ENCODE peak calls at places on chromosomes 4 and X, in eight cellular contexts. R is H54; Y is NCI-H524 treated with DMSO at 0.1 percent for 48 hours; Q is gastrocnemius medialis; N is transverse colon; K is GF-D8; J is lung; C is activated CD4-positive, alpha-beta T cell treated with anti-CD3 and anti-CD28 coated beads for 1 hour. T is an unnamed sample.

GRCh38 chr4:108117473-108118182 is 51.1 kb downstream of the LEF1 start:
- DNase-seq in R (no peak), Y (no peak), Q (no peak), N (no peak), K (no peak), J (no peak), C (no peak), T (no peak)

GRCh38 chr4:158948071-158948470 is 154.8 kb upstream of the RAPGEF2 start:
- DNase-seq in R (no peak), Y (no peak), Q (no peak), N (no peak), K (no peak), J (no peak), C (no peak), T (no peak)

GRCh38 chr4:157014621-157015591 is 43.3 kb upstream of the PDGFC start:
- DNase-seq in R (peak), Y (no peak), Q (no peak), N (no peak), K (no peak), J (no peak), C (no peak), T (no peak)

GRCh38 chr4:138859249-138859648 is 156.3 kb upstream of the NOCT start:
- DNase-seq in R (no peak), Y (no peak), Q (no peak), N (no peak), K (no peak), J (no peak), C (no peak), T (no peak)

GRCh38 chr4:72136429-72136828 is 104.6 kb downstream of the NPFFR2 start:
- DNase-seq in R (no peak), Y (peak), Q (no peak), N (no peak), K (no peak), J (no peak), C (no peak), T (no peak)

GRCh38 chrX:134908235-134908834 is 82.5 kb upstream of the SMIM10 start:
- DNase-seq in R (no peak), Y (no peak), Q (no peak), N (no peak), K (no peak), J (no peak), C (no peak), T (no peak)

GRCh38 chrX:68196939-68197791 is 236.1 kb downstream of the OPHN1 start:
- DNase-seq in R (peak), Y (no peak), Q (no peak), N (peak), K (no peak), J (no peak), C (no peak), T (peak)

GRCh38 chr4:173500841-173501591 is 29.0 kb downstream of the HAND2 start:
- DNase-seq in R (no peak), Y (no peak), Q (no peak), N (no peak), K (no peak), J (no peak), C (no peak), T (no peak)

GRCh38 chrX:47623540-47624027 is 3.9 kb upstream of the SYN1 start:
- DNase-seq in R (no peak), Y (peak), Q (no peak), N (peak), K (no peak), J (no peak), C (peak), T (peak)

GRCh38 chr4:139761461-139761860 is 95.8 kb downstream of the MGST2 start:
- DNase-seq in R (no peak), Y (peak), Q (no peak), N (no peak), K (peak), J (no peak), C (no peak), T (no peak)

GRCh38 chr4:39660045-39660444 is 21.4 kb upstream of the SMIM14 start:
- DNase-seq in R (no peak), Y (no peak), Q (no peak), N (no peak), K (no peak), J (no peak), C (no peak), T (no peak)

GRCh38 chr4:86848732-86849617 is at the start of gene SLC10A6:
- DNase-seq in R (no peak), Y (no peak), Q (peak), N (no peak), K (no peak), J (no peak), C (no peak), T (no peak)

GRCh38 chr4:84790769-84791565 is 175.5 kb downstream of the WDFY3 start:
- DNase-seq in R (no peak), Y (no peak), Q (no peak), N (no peak), K (no peak), J (no peak), C (no peak), T (no peak)

GRCh38 chr4:23728393-23728792 is 161.5 kb downstream of the PPARGC1A start:
- DNase-seq in R (peak), Y (no peak), Q (no peak), N (no peak), K (no peak), J (no peak), C (no peak), T (no peak)

GRCh38 chr4:181846934-181847333 is 396.3 kb upstream of the TENM3 start:
- DNase-seq in R (no peak), Y (no peak), Q (no peak), N (no peak), K (no peak), J (no peak), C (no peak), T (no peak)

GRCh38 chr4:42150653-42151567 is 1.5 kb downstream of the BEND4 start:
- DNase-seq in R (no peak), Y (no peak), Q (no peak), N (peak), K (no peak), J (no peak), C (no peak), T (no peak)

GRCh38 chr4:88216395-88216794 is 58.0 kb upstream of the ABCG2 start:
- DNase-seq in R (no peak), Y (no peak), Q (no peak), N (no peak), K (no peak), J (no peak), C (no peak), T (peak)

GRCh38 chrX:97895751-97896150 is 1012.0 kb downstream of the RPA4 start:
- DNase-seq in R (no peak), Y (no peak), Q (no peak), N (no peak), K (no peak), J (no peak), C (no peak), T (no peak)

GRCh38 chr4:83371235-83371634 is 36.6 kb upstream of the HPSE start:
- DNase-seq in R (no peak), Y (no peak), Q (no peak), N (no peak), K (no peak), J (no peak), C (no peak), T (no peak)

GRCh38 chr4:38818441-38818976 is 13.9 kb upstream of the TLR1 start:
- DNase-seq in R (no peak), Y (no peak), Q (no peak), N (no peak), K (no peak), J (no peak), C (no peak), T (no peak)

GRCh38 chr4:144757969-144758368 is 112.0 kb downstream of the HHIP start:
- DNase-seq in R (no peak), Y (no peak), Q (no peak), N (no peak), K (no peak), J (no peak), C (no peak), T (no peak)

GRCh38 chr4:7890635-7891393 is 48.8 kb downstream of the AFAP1 start:
- DNase-seq in R (no peak), Y (no peak), Q (no peak), N (no peak), K (no peak), J (no peak), C (no peak), T (no peak)

GRCh38 chr4:80305466-80305865 is 30.1 kb upstream of the CFAP299 start:
- DNase-seq in R (no peak), Y (no peak), Q (no peak), N (no peak), K (no peak), J (no peak), C (no peak), T (no peak)

GRCh38 chr4:55499495-55499894 is 47.2 kb downstream of the CLOCK start:
- DNase-seq in R (no peak), Y (no peak), Q (no peak), N (no peak), K (no peak), J (no peak), C (no peak), T (no peak)

GRCh38 chr4:132284910-132285426 is 864.1 kb upstream of the PCDH10 start:
- DNase-seq in R (no peak), Y (no peak), Q (no peak), N (no peak), K (no peak), J (no peak), C (no peak), T (no peak)